ENCODE peak calls at places on chromosome 12, in nine cellular contexts. L is H54; B is SHP77; A is HepG2; X is activated CD4-positive, alpha-beta T cell treated with anti-CD3 and anti-CD28 coated beads for 48 hours; J is effector memory CD4-positive, alpha-beta T cell; H is stimulated activated CD4-positive, alpha-beta T cell treated with anti-CD3 and anti-CD28 coated beads, Interleukin-2, amount 100 ng/mL, for 24 hours; K is HCT116; I is choroid plexus epithelial cell. V is an unnamed sample.

GRCh38 chr12:77615331-77615730 is 215.4 kb upstream of the NAV3 start:
- DNase-seq in L (no peak), B (peak; percentile 9), A (no peak), X (no peak), J (no peak), H (no peak), K (peak; percentile 6), I (peak; percentile 35), V (no peak)

GRCh38 chr12:30823140-30823669 is 68.5 kb upstream of the CAPRIN2 start:
- DNase-seq in L (no peak), B (no peak), A (no peak), X (peak; percentile 60), J (no peak), H (peak; percentile 31), K (no peak), I (no peak), V (no peak)

GRCh38 chr12:130911193-130911592 is 39.3 kb downstream of the RAN start:
- DNase-seq in L (no peak), B (no peak), A (no peak), X (no peak), J (no peak), H (no peak), K (no peak), I (no peak), V (no peak)

GRCh38 chr12:27048822-27049752 is 26.7 kb downstream of the MED21 start:
- DNase-seq in L (peak; percentile 8), B (no peak), A (no peak), X (no peak), J (no peak), H (no peak), K (no peak), I (peak; percentile 89), V (no peak)

GRCh38 chr12:98355322-98355721 is 160.1 kb upstream of the TMPO start:
- DNase-seq in L (peak; percentile 30), B (no peak), A (no peak), X (no peak), J (no peak), H (no peak), K (no peak), I (peak; percentile 67), V (no peak)

GRCh38 chr12:32920506-32921085 is 24.0 kb upstream of the PKP2 start:
- DNase-seq in L (no peak), B (no peak), A (no peak), X (no peak), J (no peak), H (no peak), K (no peak), I (peak; percentile 31), V (peak; percentile 49)

GRCh38 chr12:111149299-111149698 is 219.6 kb downstream of the PHETA1 start:
- DNase-seq in L (no peak), B (no peak), A (no peak), X (no peak), J (no peak), H (no peak), K (no peak), I (no peak), V (no peak)

GRCh38 chr12:2251485-2252179 is 198.8 kb downstream of the CACNA1C start:
- DNase-seq in L (no peak), B (no peak), A (no peak), X (no peak), J (no peak), H (no peak), K (no peak), I (no peak), V (no peak)

GRCh38 chr12:2982361-2982760 is 23.2 kb downstream of the TEAD4 start:
- DNase-seq in L (no peak), B (no peak), A (no peak), X (no peak), J (no peak), H (no peak), K (no peak), I (no peak), V (no peak)

GRCh38 chr12:100069795-100070194 is 72.9 kb downstream of the BLTP3B start:
- DNase-seq in L (no peak), B (no peak), A (no peak), X (no peak), J (no peak), H (no peak), K (no peak), I (no peak), V (no peak)

GRCh38 chr12:24226745-24227350 is 277.4 kb upstream of the SOX5 start:
- DNase-seq in L (peak; percentile 1), B (no peak), A (peak; percentile 1), X (no peak), J (no peak), H (no peak), K (no peak), I (peak; percentile 98), V (no peak)

GRCh38 chr12:99367181-99367580 is 280.4 kb upstream of the GARIN6 start:
- DNase-seq in L (no peak), B (no peak), A (no peak), X (no peak), J (no peak), H (no peak), K (no peak), I (no peak), V (no peak)